ENCODE peak calls at places on chromosome 15, in four cellular contexts. M, U, H and X are unnamed samples.

GRCh38 chr15:38750816-38751215 is 186.2 kb upstream of the RASGRP1 start:
- DNase-seq in M (no peak), U (peak), H (no peak), X (no peak)

GRCh38 chr15:28015855-28016254 is 83.3 kb downstream of the OCA2 start:
- DNase-seq in M (no peak), U (no peak), H (no peak), X (no peak)

GRCh38 chr15:38129531-38130199 is 123.0 kb upstream of the SPRED1 start:
- DNase-seq in M (peak), U (peak), H (no peak), X (peak)

GRCh38 chr15:42226648-42227047 is 18.5 kb upstream of the VPS39 start:
- DNase-seq in M (no peak), U (no peak), H (no peak), X (no peak)

GRCh38 chr15:55250392-55250791 is 39.2 kb downstream of the RAB27A start:
- DNase-seq in M (no peak), U (no peak), H (peak), X (no peak)

GRCh38 chr15:92519709-92520108 is 126.0 kb downstream of the ST8SIA2 start:
- DNase-seq in M (no peak), U (peak), H (no peak), X (no peak)

GRCh38 chr15:74228723-74229081 is 7.4 kb upstream of the CCDC33 start:
- DNase-seq in M (no peak), U (peak), H (no peak), X (no peak)

GRCh38 chr15:41967506-41968206 is 4.7 kb downstream of the EHD4 start:
- DNase-seq in M (no peak), U (peak), H (no peak), X (peak)

GRCh38 chr15:22887157-22887951 is 48.9 kb downstream of the NIPA2 start:
- DNase-seq in M (no peak), U (peak), H (no peak), X (peak)

GRCh38 chr15:51828621-51829359 is 663 bp upstream of the TMOD3 start:
- DNase-seq in M (no peak), U (peak), H (no peak), X (no peak)

GRCh38 chr15:25763206-25763880 is 99.8 kb downstream of the ATP10A start:
- DNase-seq in M (no peak), U (no peak), H (no peak), X (peak)

GRCh38 chr15:64938192-64938591 is 26.5 kb downstream of the ANKDD1A start:
- DNase-seq in M (no peak), U (peak), H (no peak), X (no peak)

DNA sequence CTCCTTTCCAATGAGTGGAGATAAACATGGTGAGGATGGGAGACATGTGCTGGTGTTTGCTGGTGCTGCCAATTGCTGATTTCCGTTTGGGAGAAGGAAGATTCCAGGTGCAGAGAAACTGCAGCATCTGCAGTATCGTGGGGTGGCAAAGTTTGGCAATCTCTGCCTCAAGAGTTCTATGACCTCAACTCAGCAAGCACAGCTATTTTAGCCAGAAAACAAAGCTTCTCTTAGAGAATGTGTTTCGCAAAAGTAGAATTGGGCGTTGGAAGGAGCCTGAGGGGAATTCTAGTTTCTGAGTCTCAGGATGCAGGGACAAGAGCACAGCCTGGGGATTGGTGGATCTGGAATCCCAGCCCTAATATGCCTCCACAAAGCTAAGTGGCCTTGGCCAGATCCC is 18.2 kb upstream of the SHC4 start:
- DNase-seq in M (no peak), U (no peak), H (no peak), X (no peak)
- H3K27ac ChIP-seq in M (no peak), U (no peak), H (no peak), X (no peak)

DNA sequence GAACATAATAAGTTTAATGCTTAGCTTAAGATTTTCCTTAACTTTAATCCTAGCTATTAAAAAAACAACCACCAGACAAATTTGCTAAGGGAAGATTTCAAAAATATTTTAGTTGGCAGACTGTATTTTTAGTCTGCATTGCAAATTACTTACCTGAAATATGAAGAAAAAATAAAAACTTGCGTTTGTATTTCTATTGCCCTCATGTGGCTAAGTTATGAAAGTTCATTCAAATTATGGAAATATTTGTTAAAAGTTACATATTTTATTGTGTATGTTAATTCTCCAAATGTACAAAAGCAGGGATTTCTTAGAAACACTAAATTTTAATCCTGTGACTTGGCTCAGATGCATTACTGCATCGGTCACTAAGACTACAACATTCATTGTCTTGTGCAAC is 15.0 kb downstream of the GTF2A2 start:
- DNase-seq in M (no peak), U (no peak), H (no peak), X (no peak)
- TF ChIP-seq CTCF in M (peak), U (peak), H (no peak), X (peak)

GRCh38 chr15:96054029-96054428 is 276.5 kb upstream of the NR2F2 start:
- DNase-seq in M (no peak), U (no peak), H (no peak), X (no peak)
- H3K27ac ChIP-seq in M (peak), U (no peak), H (no peak), X (peak)

GRCh38 chr15:79209690-79210089 is 72.8 kb upstream of the ANKRD34C start:
- DNase-seq in M (no peak), U (no peak), H (no peak), X (no peak)
- TF ChIP-seq CTCF in M (no peak), U (no peak), H (peak), X (no peak)